ENCODE peak calls at places on chromosomes 5 and 9, in four cellular contexts. Z is NB4, E is breast epithelium, X is adrenal gland. C is an unnamed sample.

GRCh38 chr9:94703488-94704140 is 22.9 kb upstream of the AOPEP start:
- DNase-seq in Z (no peak), E (no peak), X (no peak), C (no peak)

GRCh38 chr5:9479361-9479760 is 66.5 kb downstream of the SEMA5A start:
- DNase-seq in Z (no peak), E (no peak), X (no peak), C (no peak)

GRCh38 chr5:15502208-15502607 is 2.2 kb downstream of the FBXL7 start:
- DNase-seq in Z (no peak), E (no peak), X (no peak), C (no peak)

GRCh38 chr9:77028478-77028877 is 9.0 kb downstream of the FOXB2 start:
- DNase-seq in Z (no peak), E (no peak), X (no peak), C (no peak)

GRCh38 chr5:58411372-58411771 is 48.5 kb downstream of the PLK2 start:
- DNase-seq in Z (no peak), E (no peak), X (no peak), C (no peak)

GRCh38 chr5:88884435-88884877 is 1.5 kb upstream of the MEF2C start:
- DNase-seq in Z (no peak), E (no peak), X (no peak), C (no peak)

GRCh38 chr9:35903049-35903448 is 3.0 kb upstream of the HRCT1 start:
- DNase-seq in Z (peak), E (no peak), X (no peak), C (no peak)

GRCh38 chr5:52657231-52657645 is 130.5 kb upstream of the ITGA1 start:
- DNase-seq in Z (peak), E (no peak), X (no peak), C (no peak)

GRCh38 chr5:153896701-153897100 is 142.0 kb downstream of the FAM114A2 start:
- DNase-seq in Z (peak), E (no peak), X (no peak), C (peak)

GRCh38 chr9:34570422-34571179 is 18.9 kb downstream of the CNTFR start:
- DNase-seq in Z (no peak), E (no peak), X (no peak), C (no peak)

GRCh38 chr5:101458587-101458986 is 555.5 kb upstream of the ST8SIA4 start:
- DNase-seq in Z (no peak), E (no peak), X (no peak), C (no peak)

GRCh38 chr5:81717221-81717620 is 33.7 kb downstream of the SSBP2 start:
- DNase-seq in Z (no peak), E (no peak), X (no peak), C (no peak)

DNA sequence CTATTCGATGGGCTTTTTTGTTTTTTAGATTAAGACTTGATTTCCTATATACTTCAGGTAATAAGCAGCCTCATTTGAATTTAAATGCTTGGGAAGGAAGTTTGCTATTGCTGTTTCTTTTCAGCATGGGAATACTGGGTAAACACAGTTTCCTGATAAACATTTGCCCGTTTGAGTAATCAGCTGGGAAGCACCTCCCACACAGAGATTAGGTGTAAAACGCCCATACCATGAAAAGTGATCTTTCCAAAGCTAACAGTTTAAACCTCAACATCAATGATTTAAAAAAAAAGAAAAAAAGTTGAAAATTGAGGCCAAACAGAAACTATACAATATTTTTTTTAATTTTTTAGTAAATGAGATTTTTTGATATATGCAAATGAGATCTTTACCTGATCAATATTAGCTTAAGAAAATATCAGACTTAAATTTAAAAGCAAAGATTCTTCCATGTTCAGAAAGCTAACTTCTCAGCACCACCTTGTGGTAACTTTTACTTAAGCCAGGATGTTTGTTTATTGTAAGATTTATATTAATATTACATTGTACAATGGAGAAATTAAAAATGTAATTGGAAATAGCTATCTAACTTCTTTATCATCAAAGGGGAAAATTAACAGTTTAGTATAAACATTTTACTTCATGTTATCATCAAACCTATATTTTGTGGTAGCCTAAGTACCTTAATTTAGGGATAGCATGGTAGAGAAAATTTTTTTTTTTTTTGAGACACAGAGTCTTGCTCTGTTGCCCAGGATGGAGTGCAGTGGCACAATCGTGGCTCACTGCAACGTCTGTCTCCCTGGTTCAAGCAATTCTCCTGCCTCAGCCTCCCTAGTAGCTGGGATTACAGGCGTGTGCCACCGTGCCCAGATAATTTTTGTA is 39.8 kb downstream of the F2RL2 start:
- DNase-seq in Z (peak), E (no peak), X (no peak), C (no peak)
- TF ChIP-seq POLR2A in Z (no peak), E (no peak), X (no peak), C (no peak)

DNA sequence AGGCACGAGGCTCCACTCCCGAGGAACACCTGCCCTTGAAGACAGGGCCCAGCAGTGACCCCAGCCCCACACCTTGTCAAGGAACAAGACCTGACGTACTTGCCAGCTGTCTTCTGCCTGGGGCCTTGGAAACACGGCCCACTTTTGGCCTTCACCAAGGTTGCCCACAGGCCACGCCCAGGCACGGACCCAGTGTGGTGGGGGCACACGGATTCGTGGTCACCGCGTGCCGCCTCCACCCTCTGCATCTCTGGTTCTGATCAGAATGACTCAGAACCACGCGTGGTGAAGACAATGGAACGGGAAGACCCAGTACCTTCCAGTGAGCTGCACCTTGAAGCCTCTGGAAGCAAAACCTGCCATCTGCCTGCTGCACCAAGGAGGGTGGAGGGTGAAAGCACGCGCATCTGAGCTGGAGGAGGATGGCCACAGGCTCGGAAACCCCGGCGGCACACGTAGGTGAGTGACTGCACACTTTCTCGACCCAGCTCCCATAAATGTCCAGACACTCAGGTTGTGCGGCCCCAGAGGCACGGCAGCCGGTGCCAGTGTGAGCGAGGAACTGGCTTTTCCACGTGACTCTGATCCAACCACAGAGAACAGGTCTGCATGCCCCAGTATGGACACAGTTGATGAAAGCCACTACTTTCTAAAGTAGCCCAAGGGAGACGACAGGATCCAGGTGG is 36.5 kb downstream of the LPCAT1 start:
- DNase-seq in Z (no peak), E (no peak), X (no peak), C (no peak)
- TF ChIP-seq POLR2A in Z (no peak), E (no peak), X (no peak), C (no peak)

DNA sequence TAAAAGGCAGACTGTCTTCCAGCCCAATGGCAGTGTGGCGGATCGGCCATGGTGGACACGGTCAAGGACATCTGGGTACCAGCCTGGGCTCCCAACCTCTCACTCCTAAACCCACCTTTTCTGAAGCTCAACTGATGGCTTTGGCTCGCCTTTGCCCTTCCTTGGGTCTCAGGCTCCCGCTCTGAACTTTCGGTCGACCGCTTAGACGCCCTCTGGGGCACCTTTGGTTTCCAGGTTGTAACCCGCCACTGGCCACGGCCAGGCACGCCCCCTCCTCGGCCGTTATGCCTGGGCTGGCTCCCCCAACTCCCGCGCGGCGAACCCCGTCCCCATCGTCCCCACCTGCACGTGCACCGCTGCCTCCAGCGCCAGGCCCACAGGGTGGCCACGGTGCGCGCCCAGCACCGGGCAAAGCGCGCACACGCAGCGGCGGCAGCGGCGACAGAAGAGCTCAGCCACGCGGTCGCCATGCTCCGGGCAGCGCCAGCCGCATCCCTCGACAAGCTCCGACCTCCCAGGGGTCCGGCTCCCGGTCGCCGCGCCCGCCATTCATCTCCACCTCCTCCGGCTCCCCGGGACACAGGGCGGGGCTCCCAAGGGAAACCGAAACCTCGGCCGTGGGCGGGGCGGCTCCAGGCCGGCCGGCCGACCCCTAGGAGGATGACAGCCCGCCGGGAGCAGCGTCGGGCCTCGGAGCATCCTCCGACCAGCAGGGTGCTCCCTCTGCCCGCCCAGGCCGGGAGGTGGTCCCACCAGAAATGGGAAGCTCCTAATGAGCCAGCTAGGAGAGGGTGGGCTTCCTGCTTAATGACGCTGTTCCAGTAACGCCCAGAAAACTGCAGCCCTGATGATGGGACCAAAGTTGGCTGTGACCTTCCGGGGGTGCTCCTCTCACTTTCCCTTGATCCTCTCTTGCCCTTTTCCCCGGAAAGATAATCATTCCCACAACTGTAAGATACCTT is at the start of gene TRIM14:
- DNase-seq in Z (peak), E (no peak), X (peak), C (peak)
- TF ChIP-seq POLR2A in Z (peak), E (no peak), X (no peak), C (peak)

GRCh38 chr5:78294250-78295034 is at the start of gene AP3B1:
- DNase-seq in Z (peak), E (peak), X (peak), C (peak)
- TF ChIP-seq POLR2A in Z (peak), E (peak), X (peak), C (peak)

GRCh38 chr9:120928720-120929389 is 2.3 kb upstream of the TRAF1 start:
- DNase-seq in Z (peak), E (peak), X (peak), C (peak)
- TF ChIP-seq POLR2A in Z (peak), E (no peak), X (peak), C (peak)

DNA sequence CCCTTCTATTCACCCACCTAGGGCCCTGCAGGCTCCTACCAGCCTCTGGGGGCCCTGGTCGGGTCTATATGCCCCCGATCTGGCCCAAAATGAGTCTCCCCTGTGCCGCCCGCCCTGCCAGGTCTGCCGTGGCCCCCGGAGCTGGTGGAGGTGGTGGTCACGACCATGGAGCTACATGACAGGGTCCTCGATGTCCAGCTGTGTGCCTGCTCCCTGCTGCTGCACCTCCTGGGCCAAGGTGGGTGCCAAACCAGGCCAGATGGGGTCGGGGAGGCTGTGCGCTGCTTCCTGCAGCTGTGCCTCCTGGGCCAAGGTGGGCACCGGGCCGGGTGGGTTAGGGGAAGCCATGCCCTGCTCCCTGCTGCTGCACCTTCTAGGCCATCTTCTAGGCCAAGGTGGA is 17.5 kb downstream of the REXO4 start:
- DNase-seq in Z (no peak), E (no peak), X (no peak), C (no peak)
- TF ChIP-seq POLR2A in Z (no peak), E (no peak), X (no peak), C (peak)

DNA sequence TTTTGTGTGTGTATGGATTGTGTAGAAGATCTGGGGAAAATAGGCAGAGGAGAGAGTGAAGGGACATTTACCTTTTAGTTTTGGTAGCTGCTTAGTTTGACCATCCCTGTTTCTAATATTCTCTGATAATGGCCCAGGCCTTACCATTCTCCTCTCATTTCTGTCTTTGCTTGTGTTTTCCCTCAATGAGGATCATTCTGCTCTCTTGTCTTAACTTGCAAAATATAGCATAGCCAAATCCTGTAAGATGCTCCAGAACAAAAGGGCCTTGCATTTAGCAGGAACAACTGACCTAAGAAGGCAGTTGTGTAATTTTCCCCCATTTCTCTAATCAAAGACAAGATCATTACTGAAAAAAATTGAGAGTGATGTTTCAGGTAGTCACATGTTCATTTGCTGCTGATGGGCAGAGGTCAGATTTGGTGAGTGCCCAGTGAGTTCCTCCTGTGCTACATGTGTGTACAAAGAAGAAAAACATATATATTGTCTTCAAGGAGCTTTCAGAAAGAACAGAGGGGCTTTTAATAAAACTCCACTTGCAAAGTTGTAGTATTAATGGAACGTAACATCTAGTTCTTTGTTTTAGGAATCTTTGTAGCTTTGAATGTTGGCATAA is 139.5 kb downstream of the KDM4C start:
- DNase-seq in Z (no peak), E (no peak), X (no peak), C (no peak)
- TF ChIP-seq POLR2A in Z (no peak), E (no peak), X (no peak), C (no peak)

GRCh38 chr5:55304584-55304983 is 2.9 kb downstream of the DHX29 start:
- DNase-seq in Z (no peak), E (no peak), X (no peak), C (no peak)

GRCh38 chr5:55303238-55303690 is 4.2 kb downstream of the DHX29 start:
- DNase-seq in Z (peak), E (no peak), X (no peak), C (no peak)

GRCh38 chr5:55308254-55308836 is 556 bp downstream of the MTREX start:
- DNase-seq in Z (peak), E (no peak), X (no peak), C (no peak)

GRCh38 chr5:55306641-55307382 is 682 bp downstream of the DHX29 start:
- DNase-seq in Z (peak), E (no peak), X (no peak), C (no peak)

GRCh38 chr5:55307383-55308253 is at the start of the genes DHX29 and MTREX:
- DNase-seq in Z (peak), E (peak), X (peak), C (peak)
- TF ChIP-seq POLR2A in Z (peak), E (peak), X (peak), C (peak)

DNA sequence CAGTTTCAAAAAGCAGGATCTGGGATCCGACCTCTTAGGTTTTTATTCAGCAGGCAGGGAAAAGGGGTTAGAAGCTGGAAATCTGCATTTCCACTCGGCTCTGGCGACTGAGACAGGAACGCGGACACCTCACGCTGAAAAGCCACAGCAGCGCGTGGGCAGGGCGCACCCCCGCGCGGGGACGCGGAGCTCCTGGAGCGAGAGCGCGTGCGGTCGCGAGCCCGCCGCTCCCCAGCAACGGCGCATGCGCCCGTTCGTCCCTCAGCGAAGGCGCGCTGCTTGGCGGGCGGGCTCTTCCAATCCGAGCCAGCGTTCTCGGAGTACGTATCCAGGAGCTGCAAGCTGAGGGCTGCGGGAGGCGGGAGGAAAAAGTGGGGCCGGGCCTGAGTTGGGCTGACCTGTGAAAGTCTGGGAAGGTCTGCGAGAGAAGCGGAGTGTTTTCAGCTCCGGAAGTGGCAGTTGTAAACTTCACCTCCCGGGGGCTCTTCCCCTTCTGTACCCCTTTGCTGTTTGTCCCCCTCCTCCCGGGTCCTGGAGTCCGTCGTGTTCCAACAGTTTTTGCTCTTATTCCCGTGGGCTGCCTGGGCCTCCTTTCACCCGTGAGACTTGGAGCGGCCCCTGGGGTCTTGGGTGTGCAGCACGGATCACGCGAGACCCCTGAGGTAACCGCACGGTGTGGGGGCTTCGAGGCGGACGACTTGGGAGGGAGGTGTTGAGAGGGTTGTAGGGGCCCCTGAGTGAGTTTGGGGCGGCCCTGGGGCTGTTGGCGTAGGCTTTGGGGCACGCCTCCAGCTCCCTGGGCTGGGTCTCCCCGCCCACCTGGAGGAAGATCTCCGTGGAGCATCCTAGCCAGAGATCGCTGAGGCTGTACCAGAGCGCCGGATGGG is at the start of gene CCDC171:
- DNase-seq in Z (peak), E (peak), X (peak), C (peak)
- TF ChIP-seq POLR2A in Z (peak), E (no peak), X (peak), C (peak)

GRCh38 chr9:2346277-2346913 is 275.2 kb upstream of the VLDLR start:
- DNase-seq in Z (no peak), E (no peak), X (no peak), C (no peak)
- TF ChIP-seq POLR2A in Z (no peak), E (no peak), X (no peak), C (no peak)

C was measured in GM12891.